ENCODE peak calls at places on chromosomes 6 and 20, in ten cellular contexts. K is stimulated activated naive CD4-positive, alpha-beta T cell; F is stimulated activated CD4-positive, alpha-beta T cell treated with anti-CD3 and anti-CD28 coated beads, Interleukin-4, amount 100 ng/mL, for 24 hours; L is ascending aorta; U is T-helper 22 cell; I is NCI-H2081; V is MCF 10A; T is RWPE2; Y is Peyer's patch; N is Calu3. C is an unnamed sample.
A peak's percentile ranks its signal among the peaks of the same experiment; 100 is the strongest.

GRCh38 chr6:25831532-25832306 is at the start of gene SLC17A1:
- DNase-seq in K (no peak), F (no peak), L (no peak), U (no peak), I (no peak), V (no peak), T (no peak), Y (no peak), N (peak; percentile 15), C (no peak)

GRCh38 chr6:126720326-126720725 is 380.4 kb downstream of the CENPW start:
- DNase-seq in K (no peak), F (no peak), L (no peak), U (no peak), I (no peak), V (no peak), T (no peak), Y (no peak), N (no peak), C (no peak)

GRCh38 chr6:117795234-117795633 is 111.8 kb upstream of the SLC35F1 start:
- DNase-seq in K (no peak), F (no peak), L (no peak), U (no peak), I (no peak), V (peak; percentile 18), T (no peak), Y (no peak), N (peak; percentile 27), C (no peak)

GRCh38 chr6:145887969-145888368 is 73.4 kb upstream of the FBXO30 start:
- DNase-seq in K (no peak), F (peak; percentile 20), L (no peak), U (no peak), I (no peak), V (peak; percentile 10), T (no peak), Y (no peak), N (peak; percentile 1), C (no peak)

GRCh38 chr20:50758469-50758868 is 27.1 kb downstream of the PARD6B start:
- DNase-seq in K (no peak), F (no peak), L (no peak), U (no peak), I (no peak), V (no peak), T (no peak), Y (no peak), N (no peak), C (no peak)

GRCh38 chr6:169642455-169642854 is 59.4 kb downstream of the WDR27 start:
- DNase-seq in K (no peak), F (no peak), L (no peak), U (no peak), I (no peak), V (no peak), T (no peak), Y (no peak), N (no peak), C (no peak)

GRCh38 chr6:48213076-48213788 is 102.2 kb upstream of the PTCHD4 start:
- DNase-seq in K (no peak), F (no peak), L (no peak), U (no peak), I (no peak), V (no peak), T (no peak), Y (no peak), N (no peak), C (no peak)

GRCh38 chr20:13013411-13013810 is 4.6 kb downstream of the SPTLC3 start:
- DNase-seq in K (no peak), F (no peak), L (no peak), U (no peak), I (no peak), V (no peak), T (no peak), Y (no peak), N (no peak), C (no peak)

GRCh38 chr20:39823239-39823638 is 861.1 kb downstream of the DHX35 start:
- DNase-seq in K (no peak), F (no peak), L (no peak), U (no peak), I (no peak), V (no peak), T (no peak), Y (no peak), N (no peak), C (no peak)

GRCh38 chr6:107822154-107823046 is 1.7 kb downstream of the SCML4 start:
- DNase-seq in K (peak; percentile 61), F (peak; percentile 71), L (no peak), U (peak; percentile 25), I (no peak), V (no peak), T (no peak), Y (peak; percentile 66), N (no peak), C (no peak)

C was measured in NCI-H2171.